ENCODE peak calls at places on chromosomes 13 and 19, in nine cellular contexts. One of them, this sample, is unnamed.

GRCh38 chr19:16078759-16079707 is 2.7 kb downstream of the TPM4 start:
- DNase-seq in transverse colon: peak; percentile 77
- DNase-seq in suprapubic skin: peak; percentile 87
- DNase-seq in GM23338: peak; percentile 68
- DNase-seq in SK-N-SH: peak; percentile 68
- DNase-seq in prostate gland: peak; percentile 87
- DNase-seq in breast epithelium: peak; percentile 91
- DNase-seq in GM12878: peak; percentile 94
- DNase-seq in HCT116: peak; percentile 67
- DNase-seq in this sample: peak; percentile 94

GRCh38 chr13:36344886-36345437 is 1.2 kb downstream of the SPART start:
- DNase-seq in HCT116: no peak
- DNase-seq in SK-N-SH: no peak
- DNase-seq in suprapubic skin: no peak
- DNase-seq in breast epithelium: no peak
- DNase-seq in prostate gland: peak; percentile 30
- DNase-seq in GM23338: peak; percentile 36
- DNase-seq in transverse colon: no peak
- DNase-seq in GM12878: no peak
- DNase-seq in this sample: no peak

GRCh38 chr19:10625003-10625761 is at the start of gene SLC44A2:
- DNase-seq in HCT116: peak; percentile 38
- DNase-seq in prostate gland: peak; percentile 85
- DNase-seq in GM23338: peak; percentile 94
- DNase-seq in breast epithelium: peak; percentile 80
- DNase-seq in SK-N-SH: peak; percentile 93
- DNase-seq in GM12878: no peak
- DNase-seq in transverse colon: peak; percentile 93
- DNase-seq in suprapubic skin: peak; percentile 82
- DNase-seq in this sample: peak; percentile 89

GRCh38 chr13:114142640-114143490 is 10.4 kb upstream of the RASA3 start:
- DNase-seq in transverse colon: peak; percentile 78
- DNase-seq in prostate gland: peak; percentile 53
- DNase-seq in breast epithelium: no peak
- DNase-seq in GM12878: no peak
- DNase-seq in suprapubic skin: no peak
- DNase-seq in GM23338: no peak
- DNase-seq in SK-N-SH: peak; percentile 25
- DNase-seq in HCT116: no peak
- DNase-seq in this sample: peak; percentile 64

GRCh38 chr13:112160558-112160957 is 93.6 kb downstream of the SOX1 start:
- DNase-seq in breast epithelium: no peak
- DNase-seq in GM12878: no peak
- DNase-seq in transverse colon: no peak
- DNase-seq in prostate gland: no peak
- DNase-seq in GM23338: no peak
- DNase-seq in HCT116: no peak
- DNase-seq in suprapubic skin: peak; percentile 56
- DNase-seq in SK-N-SH: no peak
- DNase-seq in this sample: no peak

GRCh38 chr13:35927554-35927953 is 203.6 kb downstream of the DCLK1 start:
- DNase-seq in prostate gland: no peak
- DNase-seq in suprapubic skin: no peak
- DNase-seq in breast epithelium: no peak
- DNase-seq in HCT116: no peak
- DNase-seq in GM23338: no peak
- DNase-seq in SK-N-SH: no peak
- DNase-seq in GM12878: no peak
- DNase-seq in transverse colon: no peak
- DNase-seq in this sample: peak; percentile 77

GRCh38 chr13:113402471-113403254 is 38.7 kb upstream of the GRTP1 start:
- DNase-seq in transverse colon: no peak
- DNase-seq in HCT116: no peak
- DNase-seq in breast epithelium: no peak
- DNase-seq in SK-N-SH: no peak
- DNase-seq in GM12878: no peak
- DNase-seq in prostate gland: no peak
- DNase-seq in suprapubic skin: peak; percentile 70
- DNase-seq in GM23338: no peak
- DNase-seq in this sample: peak; percentile 52

GRCh38 chr13:31909889-31910551 is 121.6 kb upstream of the FRY start:
- DNase-seq in breast epithelium: no peak
- DNase-seq in transverse colon: peak; percentile 46
- DNase-seq in GM23338: peak; percentile 82
- DNase-seq in HCT116: peak; percentile 41
- DNase-seq in GM12878: peak; percentile 37
- DNase-seq in SK-N-SH: peak; percentile 18
- DNase-seq in prostate gland: peak; percentile 47
- DNase-seq in suprapubic skin: no peak
- DNase-seq in this sample: no peak

GRCh38 chr19:10979950-10980349 is 19.1 kb downstream of the SMARCA4 start:
- DNase-seq in suprapubic skin: no peak
- DNase-seq in breast epithelium: no peak
- DNase-seq in transverse colon: peak; percentile 24
- DNase-seq in SK-N-SH: no peak
- DNase-seq in HCT116: no peak
- DNase-seq in prostate gland: no peak
- DNase-seq in GM23338: no peak
- DNase-seq in GM12878: peak; percentile 33
- DNase-seq in this sample: no peak

GRCh38 chr19:44582581-44583265 is 30.6 kb upstream of the IGSF23 start:
- DNase-seq in SK-N-SH: peak; percentile 46
- DNase-seq in suprapubic skin: no peak
- DNase-seq in prostate gland: no peak
- DNase-seq in transverse colon: peak; percentile 55
- DNase-seq in breast epithelium: no peak
- DNase-seq in GM23338: peak; percentile 89
- DNase-seq in HCT116: peak; percentile 36
- DNase-seq in GM12878: no peak
- DNase-seq in this sample: no peak

GRCh38 chr19:17353386-17353785 is 16.0 kb downstream of the GTPBP3 start:
- DNase-seq in suprapubic skin: no peak
- DNase-seq in GM12878: no peak
- DNase-seq in breast epithelium: no peak
- DNase-seq in HCT116: no peak
- DNase-seq in GM23338: no peak
- DNase-seq in transverse colon: no peak
- DNase-seq in SK-N-SH: no peak
- DNase-seq in prostate gland: no peak
- DNase-seq in this sample: no peak

GRCh38 chr19:40395956-40396355 is 6.0 kb upstream of the HIPK4 start:
- DNase-seq in prostate gland: no peak
- DNase-seq in suprapubic skin: no peak
- DNase-seq in HCT116: no peak
- DNase-seq in transverse colon: no peak
- DNase-seq in GM23338: no peak
- DNase-seq in SK-N-SH: no peak
- DNase-seq in breast epithelium: no peak
- DNase-seq in GM12878: no peak
- DNase-seq in this sample: no peak

GRCh38 chr19:31164666-31165265 is 184.5 kb downstream of the TSHZ3 start:
- DNase-seq in HCT116: no peak
- DNase-seq in breast epithelium: no peak
- DNase-seq in suprapubic skin: no peak
- DNase-seq in transverse colon: no peak
- DNase-seq in SK-N-SH: no peak
- DNase-seq in prostate gland: no peak
- DNase-seq in GM12878: no peak
- DNase-seq in GM23338: no peak
- DNase-seq in this sample: no peak

GRCh38 chr13:110336108-110336507 is 29.0 kb downstream of the COL4A2 start:
- DNase-seq in prostate gland: no peak
- DNase-seq in breast epithelium: no peak
- DNase-seq in GM12878: no peak
- DNase-seq in HCT116: no peak
- DNase-seq in GM23338: no peak
- DNase-seq in suprapubic skin: no peak
- DNase-seq in SK-N-SH: no peak
- DNase-seq in transverse colon: no peak
- DNase-seq in this sample: no peak

GRCh38 chr13:110334841-110335490 is 27.9 kb downstream of the COL4A2 start:
- DNase-seq in breast epithelium: no peak
- DNase-seq in GM23338: no peak
- DNase-seq in GM12878: no peak
- DNase-seq in SK-N-SH: no peak
- DNase-seq in transverse colon: no peak
- DNase-seq in HCT116: no peak
- DNase-seq in prostate gland: no peak
- DNase-seq in suprapubic skin: no peak
- DNase-seq in this sample: no peak

GRCh38 chr13:110334256-110334655 is 27.2 kb downstream of the COL4A2 start:
- DNase-seq in SK-N-SH: no peak
- DNase-seq in suprapubic skin: no peak
- DNase-seq in breast epithelium: no peak
- DNase-seq in prostate gland: no peak
- DNase-seq in transverse colon: no peak
- DNase-seq in GM12878: no peak
- DNase-seq in GM23338: no peak
- DNase-seq in HCT116: no peak
- DNase-seq in this sample: peak; percentile 69

GRCh38 chr13:110332750-110333149 is 25.7 kb downstream of the COL4A2 start:
- DNase-seq in SK-N-SH: no peak
- DNase-seq in HCT116: no peak
- DNase-seq in prostate gland: no peak
- DNase-seq in breast epithelium: no peak
- DNase-seq in transverse colon: no peak
- DNase-seq in suprapubic skin: no peak
- DNase-seq in GM23338: no peak
- DNase-seq in GM12878: no peak
- DNase-seq in this sample: peak; percentile 40

GRCh38 chr13:110333837-110334236 is 26.8 kb downstream of the COL4A2 start:
- DNase-seq in SK-N-SH: no peak
- DNase-seq in prostate gland: no peak
- DNase-seq in breast epithelium: no peak
- DNase-seq in suprapubic skin: no peak
- DNase-seq in GM23338: no peak
- DNase-seq in transverse colon: no peak
- DNase-seq in HCT116: no peak
- DNase-seq in GM12878: no peak
- DNase-seq in this sample: no peak
- H3K4me1 ChIP-seq in SK-N-SH: peaks cover 20% of the 10 kb centered on the region
- H3K4me1 ChIP-seq in prostate gland: no peaks in the 10 kb centered on the region
- H3K4me1 ChIP-seq in breast epithelium: peaks cover 10% of the 10 kb centered on the region
- H3K4me1 ChIP-seq in suprapubic skin: peaks cover 10% of the 10 kb centered on the region
- H3K4me1 ChIP-seq in GM23338: peaks cover 27% of the 10 kb centered on the region
- H3K4me1 ChIP-seq in transverse colon: peaks cover 37% of the 10 kb centered on the region
- H3K4me1 ChIP-seq in HCT116: no peaks in the 10 kb centered on the region
- H3K4me1 ChIP-seq in GM12878: no peaks in the 10 kb centered on the region
- H3K4me1 ChIP-seq in this sample: peaks cover 92% of the 10 kb centered on the region

GRCh38 chr19:6481541-6482342 is at the start of gene DENND1C:
- DNase-seq in breast epithelium: no peak
- DNase-seq in GM12878: peak; percentile 45
- DNase-seq in suprapubic skin: no peak
- DNase-seq in HCT116: no peak
- DNase-seq in transverse colon: peak; percentile 66
- DNase-seq in GM23338: peak; percentile 74
- DNase-seq in prostate gland: no peak
- DNase-seq in SK-N-SH: peak; percentile 71
- DNase-seq in this sample: no peak
- TF ChIP-seq POLR2AphosphoS5 in breast epithelium: no peak
- TF ChIP-seq POLR2AphosphoS5 in GM12878: peak; percentile 77
- TF ChIP-seq POLR2AphosphoS5 in suprapubic skin: no peak
- TF ChIP-seq POLR2AphosphoS5 in HCT116: no peak
- TF ChIP-seq POLR2AphosphoS5 in transverse colon: no peak
- TF ChIP-seq POLR2AphosphoS5 in GM23338: no peak
- TF ChIP-seq POLR2AphosphoS5 in prostate gland: no peak
- TF ChIP-seq POLR2AphosphoS5 in SK-N-SH: no peak
- TF ChIP-seq POLR2AphosphoS5 in this sample: no peak

DNA sequence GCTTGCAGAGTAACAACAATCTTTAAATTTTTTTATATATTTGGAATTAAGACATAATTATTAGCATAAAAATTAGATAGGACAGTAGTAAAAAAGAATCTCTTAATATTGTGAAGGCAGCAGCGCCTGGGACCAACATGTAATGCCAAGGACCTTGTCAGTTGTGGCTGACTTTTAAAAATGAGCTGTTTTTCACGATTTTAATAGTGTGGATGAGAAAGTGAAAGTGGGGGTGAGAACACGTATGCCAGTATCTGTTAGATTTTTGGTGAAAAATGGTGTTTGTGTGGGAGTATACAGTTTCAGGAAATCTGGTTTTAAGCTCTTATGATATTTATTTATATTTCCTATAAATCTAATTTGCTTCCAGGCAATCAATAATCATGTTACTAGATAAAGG is 125.2 kb downstream of the LMO7 start:
- DNase-seq in prostate gland: no peak
- DNase-seq in suprapubic skin: no peak
- DNase-seq in transverse colon: no peak
- DNase-seq in SK-N-SH: no peak
- DNase-seq in breast epithelium: no peak
- DNase-seq in GM12878: peak; percentile 25
- DNase-seq in GM23338: no peak
- DNase-seq in HCT116: no peak
- DNase-seq in this sample: no peak
- H3K4me1 ChIP-seq in prostate gland: no peaks in the 10 kb centered on the region
- H3K4me1 ChIP-seq in suprapubic skin: peaks cover 40% of the 10 kb centered on the region
- H3K4me1 ChIP-seq in transverse colon: peaks cover 7% of the 10 kb centered on the region
- H3K4me1 ChIP-seq in SK-N-SH: peaks cover 6% of the 10 kb centered on the region
- H3K4me1 ChIP-seq in breast epithelium: no peaks in the 10 kb centered on the region
- H3K4me1 ChIP-seq in GM12878: peaks cover 15% of the 10 kb centered on the region
- H3K4me1 ChIP-seq in GM23338: no peaks in the 10 kb centered on the region
- H3K4me1 ChIP-seq in HCT116: peaks cover 17% of the 10 kb centered on the region
- H3K4me1 ChIP-seq in this sample: no peaks in the 10 kb centered on the region

GRCh38 chr19:8505680-8506401 is 3.4 kb upstream of the PRAM1 start:
- DNase-seq in prostate gland: peak; percentile 84
- DNase-seq in transverse colon: peak; percentile 82
- DNase-seq in breast epithelium: peak; percentile 60
- DNase-seq in GM12878: no peak
- DNase-seq in HCT116: no peak
- DNase-seq in SK-N-SH: peak; percentile 98
- DNase-seq in suprapubic skin: no peak
- DNase-seq in GM23338: peak; percentile 92
- DNase-seq in this sample: peak; percentile 85
- TF ChIP-seq POLR2AphosphoS5 in prostate gland: peak; percentile 71
- TF ChIP-seq POLR2AphosphoS5 in transverse colon: no peak
- TF ChIP-seq POLR2AphosphoS5 in breast epithelium: no peak
- TF ChIP-seq POLR2AphosphoS5 in GM12878: no peak
- TF ChIP-seq POLR2AphosphoS5 in HCT116: peak; percentile 36
- TF ChIP-seq POLR2AphosphoS5 in SK-N-SH: peak; percentile 14
- TF ChIP-seq POLR2AphosphoS5 in suprapubic skin: no peak
- TF ChIP-seq POLR2AphosphoS5 in GM23338: no peak
- TF ChIP-seq POLR2AphosphoS5 in this sample: no peak